ENCODE peak calls at places on chromosomes 6 and 20, in four cellular contexts. A is K562, N is HepG2, V is GM12878. T is an unnamed sample.

GRCh38 chr6:125790403-125791150 is at the start of gene NCOA7:
- DNase-seq in A (peak), N (peak), V (no peak), T (peak)

GRCh38 chr6:107116328-107116892 is 1.1 kb upstream of the BEND3 start:
- DNase-seq in A (peak), N (no peak), V (no peak), T (peak)

GRCh38 chr6:53377793-53378192 is 29.0 kb upstream of the ELOVL5 start:
- DNase-seq in A (no peak), N (no peak), V (no peak), T (no peak)

GRCh38 chr20:41205313-41205712 is 68.0 kb downstream of the PLCG1 start:
- DNase-seq in A (no peak), N (no peak), V (no peak), T (no peak)

GRCh38 chr6:125586605-125587004 is 162.8 kb upstream of the HEY2 start:
- DNase-seq in A (no peak), N (no peak), V (no peak), T (no peak)

GRCh38 chr6:146864885-146865284 is 266.1 kb downstream of the ADGB start:
- DNase-seq in A (no peak), N (no peak), V (no peak), T (no peak)

GRCh38 chr20:36155991-36156390 is 1.5 kb downstream of the EPB41L1 start:
- DNase-seq in A (no peak), N (no peak), V (no peak), T (no peak)

GRCh38 chr6:82645536-82646230 is 282.1 kb downstream of the TPBG start:
- DNase-seq in A (no peak), N (no peak), V (no peak), T (no peak)

GRCh38 chr6:10528170-10528981 is 7.2 kb downstream of the GCNT2 start:
- DNase-seq in A (no peak), N (peak), V (peak), T (no peak)

DNA sequence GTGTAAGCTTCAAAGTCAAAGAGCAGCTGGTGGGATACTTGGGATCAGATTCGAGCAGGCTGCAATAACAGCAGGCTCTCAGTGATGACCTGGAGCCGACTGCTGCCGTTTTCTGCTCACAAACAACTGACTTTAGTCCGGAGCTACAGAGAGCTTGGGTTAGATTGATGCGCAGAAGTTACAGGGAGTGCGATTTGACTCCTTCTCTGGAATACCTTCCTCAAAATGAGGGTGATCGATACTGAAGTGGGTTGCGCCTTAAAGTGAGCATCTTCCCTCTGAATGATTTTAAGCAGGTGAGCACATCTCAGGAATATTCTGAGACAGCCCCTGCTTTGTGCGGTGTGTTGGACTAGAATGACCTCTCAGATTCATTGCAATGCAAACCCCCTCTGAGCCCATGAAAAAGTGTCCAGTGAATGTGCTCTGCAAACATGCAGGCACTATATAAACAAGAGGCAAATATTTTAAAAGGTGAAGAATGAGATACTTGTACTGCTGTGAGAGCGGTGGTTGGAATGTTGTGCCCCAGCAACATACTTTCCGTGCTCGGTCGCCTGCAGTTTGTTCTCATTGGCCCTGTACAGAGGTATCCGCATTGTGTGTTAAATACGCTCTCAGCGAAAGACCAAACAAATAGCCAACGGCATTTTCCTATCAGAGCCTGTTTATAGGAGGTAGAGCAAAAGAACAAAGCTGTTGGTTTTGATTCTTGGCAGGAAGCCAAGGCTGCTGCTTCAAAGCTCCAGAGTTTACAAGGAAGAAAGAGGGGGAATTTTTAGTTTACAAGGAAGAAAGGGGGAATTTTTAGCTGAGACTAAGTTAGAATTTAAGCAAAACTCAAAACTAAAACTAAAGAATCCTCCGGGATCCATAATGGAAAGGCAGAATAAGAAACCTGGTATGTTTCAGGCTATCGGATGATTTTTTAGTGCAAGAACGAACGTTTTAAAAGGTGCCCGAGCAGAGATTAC is 67.7 kb downstream of the PHACTR2 start:
- DNase-seq in A (no peak), N (peak), V (no peak), T (peak)
- TF ChIP-seq ATF2 in A (no peak), N (peak), V (no peak), T (no peak)

DNA sequence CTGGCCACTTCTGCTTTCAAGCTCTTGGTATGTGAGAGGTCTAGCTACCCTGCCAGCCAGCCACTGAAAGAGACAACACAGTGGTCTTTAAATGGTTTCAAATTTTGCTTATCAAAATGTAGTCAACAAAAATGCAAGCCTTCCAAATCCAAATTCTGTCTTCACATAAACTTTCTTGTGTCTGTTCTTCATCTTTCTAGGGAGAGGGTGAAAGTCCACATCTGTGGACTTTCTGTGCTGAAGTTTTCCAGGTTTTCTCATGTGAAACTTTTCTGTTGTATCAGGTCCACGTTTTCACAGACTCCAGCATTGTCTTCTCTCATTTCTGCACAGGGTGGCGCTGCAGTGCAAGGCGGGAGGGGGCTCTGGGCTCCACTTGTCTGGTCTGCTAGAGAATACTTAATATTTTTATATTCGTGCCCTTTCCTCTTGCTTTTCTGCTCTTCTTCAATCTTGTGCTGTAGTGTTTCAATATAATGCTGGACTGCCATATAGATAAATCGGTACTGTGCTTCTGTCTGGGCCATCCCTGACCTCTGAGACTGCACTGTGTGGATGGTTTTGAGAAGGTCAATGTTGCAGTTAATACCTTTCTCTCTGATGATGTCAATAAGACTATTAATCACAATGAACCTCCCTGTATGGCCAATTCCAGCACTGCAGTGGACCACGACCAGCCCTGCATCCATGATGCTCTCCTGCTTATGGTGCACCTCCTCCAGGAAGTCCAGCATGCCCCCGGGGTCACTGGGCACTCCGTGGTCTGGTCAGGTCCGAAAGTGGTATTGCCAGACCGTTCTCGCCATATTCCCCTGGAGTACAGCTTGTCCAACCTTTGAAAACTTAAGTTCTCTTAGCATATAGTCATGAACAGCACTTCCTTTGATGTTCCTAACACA is 161.6 kb upstream of the TNFAIP3 start:
- DNase-seq in A (peak), N (peak), V (no peak), T (peak)
- TF ChIP-seq NR2C2 in A (no peak), N (no peak), V (no peak), T (no peak)

GRCh38 chr6:9138856-9139426 is 703.6 kb upstream of the SLC35B3 start:
- DNase-seq in A (no peak), N (no peak), V (no peak), T (no peak)

GRCh38 chr6:9139762-9140161 is 704.4 kb upstream of the SLC35B3 start:
- DNase-seq in A (no peak), N (no peak), V (no peak), T (no peak)

GRCh38 chr6:9143140-9143539 is 707.8 kb upstream of the SLC35B3 start:
- DNase-seq in A (no peak), N (no peak), V (no peak), T (no peak)

GRCh38 chr6:9140861-9141534 is 705.7 kb upstream of the SLC35B3 start:
- DNase-seq in A (no peak), N (no peak), V (no peak), T (no peak)

GRCh38 chr6:9140181-9140580 is 704.8 kb upstream of the SLC35B3 start:
- DNase-seq in A (no peak), N (no peak), V (no peak), T (no peak)
- TF ChIP-seq ETV6 in A (no peak), N (no peak), V (no peak), T (no peak)

GRCh38 chr6:54698974-54699373 is 147.6 kb upstream of the FAM83B start:
- DNase-seq in A (no peak), N (no peak), V (peak), T (no peak)

GRCh38 chr6:54697423-54697822 is 149.1 kb upstream of the FAM83B start:
- DNase-seq in A (no peak), N (no peak), V (no peak), T (no peak)

GRCh38 chr6:54706844-54707243 is 139.7 kb upstream of the FAM83B start:
- DNase-seq in A (no peak), N (no peak), V (no peak), T (no peak)

GRCh38 chr6:54700158-54700557 is 146.4 kb upstream of the FAM83B start:
- DNase-seq in A (no peak), N (no peak), V (no peak), T (no peak)

GRCh38 chr6:54702772-54703171 is 143.8 kb upstream of the FAM83B start:
- DNase-seq in A (no peak), N (no peak), V (no peak), T (no peak)
- TF ChIP-seq ATF2 in A (no peak), N (no peak), V (no peak), T (no peak)

GRCh38 chr20:57762531-57763234 is 52.9 kb upstream of the PMEPA1 start:
- DNase-seq in A (no peak), N (no peak), V (no peak), T (no peak)

GRCh38 chr20:57761413-57761734 is 51.6 kb upstream of the PMEPA1 start:
- DNase-seq in A (no peak), N (no peak), V (no peak), T (no peak)

GRCh38 chr20:57763235-57763595 is 53.4 kb upstream of the PMEPA1 start:
- DNase-seq in A (no peak), N (no peak), V (no peak), T (no peak)

GRCh38 chr20:57759724-57760123 is 49.9 kb upstream of the PMEPA1 start:
- DNase-seq in A (no peak), N (no peak), V (no peak), T (no peak)

GRCh38 chr20:57760698-57761412 is 51.0 kb upstream of the PMEPA1 start:
- DNase-seq in A (no peak), N (no peak), V (no peak), T (no peak)
- TF ChIP-seq NR2C2 in A (no peak), N (no peak), V (no peak), T (no peak)

GRCh38 chr6:143545976-143546547 is 34.5 kb upstream of the FUCA2 start:
- DNase-seq in A (peak), N (peak), V (no peak), T (no peak)
- TF ChIP-seq ETV6 in A (no peak), N (no peak), V (no peak), T (no peak)